ENCODE peak calls at places on chromosome 3, in six cellular contexts. R, C, I, O, L and U are unnamed samples.

GRCh38 chr3:54966979-54967378 is 39.1 kb upstream of the LRTM1 start:
- DNase-seq in R (no peak), C (no peak), I (no peak), O (no peak), L (no peak), U (no peak)

GRCh38 chr3:127011270-127011992 is 28.5 kb downstream of the PLXNA1 start:
- DNase-seq in R (no peak), C (no peak), I (no peak), O (no peak), L (no peak), U (peak)

GRCh38 chr3:123633530-123633929 is 48.7 kb upstream of the HACD2 start:
- DNase-seq in R (no peak), C (peak), I (no peak), O (no peak), L (no peak), U (no peak)

GRCh38 chr3:189563841-189564563 is 67.2 kb upstream of the TP63 start:
- DNase-seq in R (peak), C (no peak), I (peak), O (peak), L (no peak), U (peak)

GRCh38 chr3:105780114-105780513 is 88.7 kb downstream of the CBLB start:
- DNase-seq in R (no peak), C (no peak), I (no peak), O (no peak), L (no peak), U (peak)

GRCh38 chr3:175338775-175339535 is 479.8 kb downstream of the NAALADL2 start:
- DNase-seq in R (no peak), C (no peak), I (peak), O (no peak), L (no peak), U (peak)

GRCh38 chr3:71495708-71496472 is 87.6 kb downstream of the FOXP1 start:
- DNase-seq in R (peak), C (peak), I (peak), O (peak), L (no peak), U (peak)

GRCh38 chr3:84547971-84548970 is 410.5 kb upstream of the CADM2 start:
- DNase-seq in R (peak), C (peak), I (peak), O (no peak), L (no peak), U (no peak)

GRCh38 chr3:64740232-64740631 is 52.4 kb upstream of the ADAMTS9 start:
- DNase-seq in R (no peak), C (peak), I (no peak), O (no peak), L (no peak), U (no peak)

GRCh38 chr3:25572919-25573385 is 91.8 kb downstream of the TOP2B start:
- DNase-seq in R (no peak), C (no peak), I (no peak), O (peak), L (no peak), U (peak)

GRCh38 chr3:113532698-113533533 is 561 bp downstream of the SIDT1 start:
- DNase-seq in R (no peak), C (no peak), I (no peak), O (no peak), L (peak), U (peak)

GRCh38 chr3:158102660-158103085 is 3.5 kb downstream of the SHOX2 start:
- DNase-seq in R (no peak), C (no peak), I (no peak), O (no peak), L (no peak), U (no peak)

GRCh38 chr3:152658977-152659376 is 176.0 kb upstream of the P2RY1 start:
- DNase-seq in R (no peak), C (no peak), I (no peak), O (no peak), L (no peak), U (no peak)

GRCh38 chr3:183158113-183158512 is 4.4 kb downstream of the LAMP3 start:
- DNase-seq in R (no peak), C (no peak), I (no peak), O (no peak), L (no peak), U (no peak)

GRCh38 chr3:53196575-53197407 is 35.8 kb downstream of the PRKCD start:
- DNase-seq in R (no peak), C (peak), I (no peak), O (no peak), L (no peak), U (peak)

GRCh38 chr3:179421500-179421899 is 29.8 kb downstream of the GNB4 start:
- DNase-seq in R (no peak), C (no peak), I (no peak), O (no peak), L (no peak), U (no peak)

GRCh38 chr3:62003833-62004232 is 369.5 kb downstream of the FEZF2 start:
- DNase-seq in R (no peak), C (no peak), I (no peak), O (no peak), L (no peak), U (no peak)

GRCh38 chr3:2853627-2854026 is 256.5 kb downstream of the IL5RA start:
- DNase-seq in R (no peak), C (no peak), I (peak), O (no peak), L (no peak), U (no peak)

GRCh38 chr3:21274000-21274671 is 476.9 kb downstream of the ZNF385D start:
- DNase-seq in R (no peak), C (no peak), I (no peak), O (no peak), L (no peak), U (no peak)

GRCh38 chr3:45593708-45594601 is 596 bp upstream of the LIMD1 start:
- DNase-seq in R (no peak), C (peak), I (peak), O (no peak), L (peak), U (peak)